ENCODE peak calls at places on chromosomes 16 and 17, in four cellular contexts. One of them, this sample, is unnamed.
A peak's percentile ranks its signal among the peaks of the same experiment; 100 is the strongest.

GRCh38 chr17:71084219-71084618 is 914.9 kb downstream of the KCNJ2 start:
- DNase-seq in transverse colon: peak; percentile 46
- DNase-seq in H1: peak; percentile 73
- DNase-seq in breast epithelium: no peak
- DNase-seq in this sample: peak; percentile 42

GRCh38 chr17:40714473-40714872 is 10.9 kb upstream of the KRT24 start:
- DNase-seq in H1: no peak
- DNase-seq in breast epithelium: no peak
- DNase-seq in transverse colon: no peak
- DNase-seq in this sample: no peak

GRCh38 chr17:56478836-56479447 is 114.6 kb upstream of the NOG start:
- DNase-seq in transverse colon: no peak
- DNase-seq in breast epithelium: no peak
- DNase-seq in H1: no peak
- DNase-seq in this sample: no peak

GRCh38 chr16:54070944-54071343 is 215.6 kb downstream of the IRX3 start:
- DNase-seq in transverse colon: no peak
- DNase-seq in H1: no peak
- DNase-seq in breast epithelium: no peak
- DNase-seq in this sample: no peak

GRCh38 chr16:57764341-57765159 is 29.0 kb downstream of the KATNB1 start:
- DNase-seq in breast epithelium: no peak
- DNase-seq in transverse colon: no peak
- DNase-seq in H1: peak; percentile 80
- DNase-seq in this sample: no peak

GRCh38 chr16:5709889-5710288 is 612.3 kb upstream of the EEF2KMT start:
- DNase-seq in transverse colon: no peak
- DNase-seq in H1: peak; percentile 72
- DNase-seq in breast epithelium: no peak
- DNase-seq in this sample: no peak

GRCh38 chr16:53509906-53510703 is 7.1 kb upstream of the AKTIP start:
- DNase-seq in transverse colon: peak; percentile 63
- DNase-seq in H1: peak; percentile 63
- DNase-seq in breast epithelium: peak; percentile 49
- DNase-seq in this sample: peak; percentile 67

GRCh38 chr17:33871720-33872535 is 383.2 kb upstream of the CCL2 start:
- DNase-seq in H1: no peak
- DNase-seq in transverse colon: no peak
- DNase-seq in breast epithelium: no peak
- DNase-seq in this sample: no peak

GRCh38 chr16:25097304-25097988 is 14.1 kb upstream of the LCMT1 start:
- DNase-seq in H1: no peak
- DNase-seq in breast epithelium: no peak
- DNase-seq in transverse colon: no peak
- DNase-seq in this sample: no peak

GRCh38 chr17:45282683-45283644 is 21.1 kb upstream of the SPATA32 start:
- DNase-seq in H1: no peak
- DNase-seq in transverse colon: no peak
- DNase-seq in breast epithelium: no peak
- DNase-seq in this sample: no peak

GRCh38 chr16:22278841-22279240 is 18.4 kb upstream of the POLR3E start:
- DNase-seq in transverse colon: no peak
- DNase-seq in breast epithelium: no peak
- DNase-seq in H1: no peak
- DNase-seq in this sample: no peak

GRCh38 chr16:67009158-67009557 is 19.8 kb upstream of the CBFB start:
- DNase-seq in H1: no peak
- DNase-seq in breast epithelium: no peak
- DNase-seq in transverse colon: no peak
- DNase-seq in this sample: no peak

GRCh38 chr16:49739381-49739780 is 116.5 kb downstream of the ZNF423 start:
- DNase-seq in breast epithelium: no peak
- DNase-seq in transverse colon: no peak
- DNase-seq in H1: peak; percentile 67
- DNase-seq in this sample: no peak

GRCh38 chr16:81697886-81698635 is 81.0 kb upstream of the PLCG2 start:
- DNase-seq in H1: no peak
- DNase-seq in breast epithelium: no peak
- DNase-seq in transverse colon: no peak
- DNase-seq in this sample: no peak

GRCh38 chr16:29994613-29995329 is 646 bp downstream of the HIRIP3 start:
- DNase-seq in transverse colon: peak; percentile 86
- DNase-seq in H1: peak; percentile 90
- DNase-seq in breast epithelium: peak; percentile 56
- DNase-seq in this sample: peak; percentile 78

GRCh38 chr16:51237861-51238378 is 86.8 kb upstream of the SALL1 start:
- DNase-seq in transverse colon: no peak
- DNase-seq in breast epithelium: no peak
- DNase-seq in H1: no peak
- DNase-seq in this sample: no peak

GRCh38 chr17:329794-330420 is 22.7 kb downstream of the RPH3AL start:
- DNase-seq in breast epithelium: no peak
- DNase-seq in transverse colon: no peak
- DNase-seq in H1: no peak
- DNase-seq in this sample: no peak

GRCh38 chr17:48604770-48605329 is at the start of gene HOXB6:
- DNase-seq in transverse colon: peak; percentile 88
- DNase-seq in H1: no peak
- DNase-seq in breast epithelium: no peak
- DNase-seq in this sample: no peak

GRCh38 chr16:86281435-86281834 is 228.9 kb upstream of the FOXF1 start:
- DNase-seq in transverse colon: no peak
- DNase-seq in breast epithelium: no peak
- DNase-seq in H1: no peak
- DNase-seq in this sample: no peak

GRCh38 chr17:17849863-17850373 is 13.1 kb upstream of the SREBF1 start:
- DNase-seq in breast epithelium: no peak
- DNase-seq in H1: no peak
- DNase-seq in transverse colon: peak; percentile 55
- DNase-seq in this sample: peak; percentile 44

GRCh38 chr17:45040459-45040858 is 11.0 kb downstream of the DCAKD start:
- DNase-seq in transverse colon: no peak
- DNase-seq in H1: peak; percentile 55
- DNase-seq in breast epithelium: no peak
- DNase-seq in this sample: no peak

GRCh38 chr17:2453865-2454264 is 53.0 kb upstream of the MNT start:
- DNase-seq in H1: no peak
- DNase-seq in transverse colon: no peak
- DNase-seq in breast epithelium: no peak
- DNase-seq in this sample: no peak

GRCh38 chr16:9977333-9977897 is 204.8 kb downstream of the GRIN2A start:
- DNase-seq in transverse colon: no peak
- DNase-seq in H1: no peak
- DNase-seq in breast epithelium: no peak
- DNase-seq in this sample: no peak

GRCh38 chr17:31313982-31314787 is at the start of gene EVI2B:
- DNase-seq in transverse colon: no peak
- DNase-seq in breast epithelium: no peak
- DNase-seq in H1: no peak
- DNase-seq in this sample: no peak

GRCh38 chr16:85359147-85359822 is 247.0 kb upstream of the CIBAR2 start:
- DNase-seq in transverse colon: no peak
- DNase-seq in H1: no peak
- DNase-seq in breast epithelium: no peak
- DNase-seq in this sample: no peak

GRCh38 chr16:1194665-1195392 is 30.2 kb downstream of the TPSG1 start:
- DNase-seq in H1: peak; percentile 83
- DNase-seq in breast epithelium: no peak
- DNase-seq in transverse colon: no peak
- DNase-seq in this sample: no peak

GRCh38 chr16:68064791-68065365 is 20.3 kb upstream of the NFATC3 start:
- DNase-seq in transverse colon: peak; percentile 78
- DNase-seq in H1: peak; percentile 85
- DNase-seq in breast epithelium: no peak
- DNase-seq in this sample: peak; percentile 71

GRCh38 chr16:54280751-54281150 is 5.8 kb downstream of the IRX3 start:
- DNase-seq in transverse colon: no peak
- DNase-seq in H1: no peak
- DNase-seq in breast epithelium: no peak
- DNase-seq in this sample: no peak

GRCh38 chr17:8830141-8830540 is 31.0 kb upstream of the MFSD6L start:
- DNase-seq in H1: peak; percentile 46
- DNase-seq in transverse colon: no peak
- DNase-seq in breast epithelium: no peak
- DNase-seq in this sample: no peak

GRCh38 chr16:11155284-11155806 is 100.7 kb downstream of the SOCS1 start:
- DNase-seq in transverse colon: no peak
- DNase-seq in breast epithelium: no peak
- DNase-seq in H1: no peak
- DNase-seq in this sample: no peak

DNA sequence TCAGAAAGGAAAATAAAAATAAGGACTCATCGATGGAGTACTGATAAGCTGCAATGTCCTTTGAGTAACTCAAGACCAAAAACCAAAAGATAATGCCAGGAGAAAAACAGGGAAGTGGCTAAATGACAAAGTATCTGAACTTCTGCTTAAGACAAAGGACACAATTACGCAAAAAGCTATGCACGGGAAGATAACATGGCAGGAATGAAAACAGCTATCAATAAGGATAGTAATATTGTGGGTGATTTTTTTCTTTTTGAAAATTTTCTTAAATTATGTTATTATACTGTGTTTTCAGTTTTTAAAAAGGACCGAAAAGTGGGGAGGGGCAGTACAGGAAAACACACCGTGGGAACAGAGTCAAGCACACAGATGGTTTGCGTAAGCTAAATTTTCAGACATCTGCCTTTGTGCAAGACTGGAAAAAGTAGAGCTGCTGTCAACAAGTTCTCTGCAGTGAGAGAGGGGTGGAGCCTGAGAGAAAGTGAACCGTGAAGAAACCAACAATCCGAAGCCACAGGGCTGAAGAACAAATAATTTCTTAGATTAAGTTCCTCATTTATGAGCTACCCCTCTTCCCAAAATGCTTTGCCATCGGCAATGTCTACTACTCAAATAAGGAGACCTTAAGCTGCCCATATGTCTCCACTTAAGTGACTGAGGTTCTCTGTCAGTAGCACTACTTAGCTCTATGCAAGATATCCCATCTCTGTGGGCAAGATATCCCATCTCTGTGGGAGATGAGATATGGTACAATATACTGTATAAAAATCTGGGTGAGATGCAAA is 99.9 kb upstream of the CORO6 start:
- DNase-seq in H1: no peak
- DNase-seq in transverse colon: peak; percentile 46
- DNase-seq in breast epithelium: peak; percentile 26
- DNase-seq in this sample: no peak
- TF ChIP-seq POLR2A in H1: no peak
- TF ChIP-seq POLR2A in transverse colon: no peak
- TF ChIP-seq POLR2A in breast epithelium: no peak
- TF ChIP-seq POLR2A in this sample: no peak

GRCh38 chr17:64001763-64002529 is 3.8 kb downstream of the PRR29 start:
- DNase-seq in H1: no peak
- DNase-seq in breast epithelium: no peak
- DNase-seq in transverse colon: no peak
- DNase-seq in this sample: no peak
- TF ChIP-seq POLR2AphosphoS5 in H1: no peak
- TF ChIP-seq POLR2AphosphoS5 in breast epithelium: no peak
- TF ChIP-seq POLR2AphosphoS5 in transverse colon: no peak
- TF ChIP-seq POLR2AphosphoS5 in this sample: no peak

GRCh38 chr17:5361426-5361825 is 58.0 kb downstream of the NUP88 start:
- DNase-seq in transverse colon: no peak
- DNase-seq in H1: no peak
- DNase-seq in breast epithelium: no peak
- DNase-seq in this sample: no peak
- TF ChIP-seq POLR2A in transverse colon: no peak
- TF ChIP-seq POLR2A in H1: no peak
- TF ChIP-seq POLR2A in breast epithelium: no peak
- TF ChIP-seq POLR2A in this sample: no peak

DNA sequence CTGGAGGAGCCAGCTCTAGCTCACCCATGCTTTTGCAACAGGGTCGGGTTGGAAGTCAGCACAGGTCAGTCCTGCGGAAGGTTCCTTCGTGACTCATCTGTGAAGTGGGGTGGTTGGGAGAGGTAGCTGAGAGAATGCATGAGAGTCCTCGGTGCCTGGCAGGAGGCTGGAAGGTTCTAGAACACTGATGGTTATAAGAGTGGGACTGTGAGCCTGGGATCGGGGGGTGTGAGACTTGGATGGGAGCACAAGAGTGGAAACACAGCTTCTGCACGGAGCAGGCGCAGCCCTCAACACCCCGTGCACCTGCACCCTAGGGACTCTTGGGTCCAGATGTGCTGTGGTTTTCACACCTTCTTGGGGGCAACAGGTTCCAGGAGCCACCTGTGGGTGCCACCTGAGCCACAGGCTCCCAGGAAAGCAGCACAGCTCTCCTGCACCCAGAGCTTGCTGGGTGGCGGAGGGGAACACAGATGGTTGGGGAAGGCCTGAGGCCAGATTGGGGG is 48.9 kb downstream of the IL21R start:
- DNase-seq in breast epithelium: no peak
- DNase-seq in H1: no peak
- DNase-seq in transverse colon: peak; percentile 50
- DNase-seq in this sample: no peak
- TF ChIP-seq POLR2AphosphoS5 in breast epithelium: no peak
- TF ChIP-seq POLR2AphosphoS5 in H1: no peak
- TF ChIP-seq POLR2AphosphoS5 in transverse colon: peak; percentile 38
- TF ChIP-seq POLR2AphosphoS5 in this sample: no peak

DNA sequence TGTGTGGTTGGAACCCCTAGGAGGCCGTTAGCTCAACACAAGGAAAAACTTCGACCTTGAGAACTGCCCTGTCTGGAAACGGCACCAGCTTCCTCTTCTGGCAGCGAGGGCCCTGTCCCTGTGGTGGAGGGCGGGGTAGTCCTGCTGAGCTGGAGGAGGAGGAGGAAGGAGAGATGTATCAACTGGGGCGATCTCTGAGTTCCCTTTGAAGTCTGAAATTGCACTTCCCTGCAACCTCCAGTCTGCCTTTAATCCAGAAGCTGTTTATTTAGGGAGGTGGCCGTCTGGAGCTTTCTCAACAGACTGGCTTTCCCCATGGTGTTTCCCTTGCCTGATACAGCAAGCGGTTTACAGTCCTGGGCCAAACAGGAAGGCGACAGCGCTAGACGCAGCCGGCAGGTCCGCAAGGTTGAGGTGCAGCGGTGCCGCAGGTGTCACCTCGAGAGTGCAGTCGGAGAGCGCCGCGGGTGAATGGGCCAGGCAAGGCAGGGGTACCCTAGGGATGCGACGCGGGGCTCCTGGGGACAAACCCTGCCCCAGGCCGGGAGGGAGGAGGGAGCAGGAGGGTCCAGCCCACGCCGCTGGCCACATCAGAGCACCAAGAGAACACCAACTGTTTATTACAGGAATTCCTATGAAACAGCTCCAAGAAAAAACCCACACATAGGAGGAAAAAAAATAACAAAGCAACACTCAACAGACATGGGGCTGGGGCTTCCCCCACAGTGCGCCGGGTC is 11.3 kb upstream of the MRPS23 start:
- DNase-seq in H1: peak; percentile 64
- DNase-seq in breast epithelium: no peak
- DNase-seq in transverse colon: peak; percentile 76
- DNase-seq in this sample: peak; percentile 84
- TF ChIP-seq POLR2A in H1: no peak
- TF ChIP-seq POLR2A in breast epithelium: no peak
- TF ChIP-seq POLR2A in transverse colon: peak; percentile 24
- TF ChIP-seq POLR2A in this sample: no peak